ENCODE peak calls at places on chromosomes 11 and 22, in nine cellular contexts. A is retinal pigment epithelial cell, U is neural crest cell, I is cardiac fibroblast, Q is Calu3, T is fibroblast of lung, G is HL-60, H is coronary artery, C is thyroid gland. R is an unnamed sample.

GRCh38 chr11:86497310-86497709 is 122.6 kb downstream of the CCDC81 start:
- DNase-seq in A (peak; percentile 57), U (no peak), I (peak; percentile 46), Q (no peak), T (no peak), G (no peak), H (no peak), C (no peak), R (no peak)

GRCh38 chr22:17597217-17597616 is 31.3 kb downstream of the ATP6V1E1 start:
- DNase-seq in A (no peak), U (no peak), I (no peak), Q (no peak), T (no peak), G (no peak), H (no peak), C (no peak), R (no peak)

GRCh38 chr11:70435765-70436500 is 37.6 kb downstream of the CTTN start:
- DNase-seq in A (no peak), U (no peak), I (no peak), Q (no peak), T (no peak), G (no peak), H (no peak), C (no peak), R (no peak)

GRCh38 chr22:32312748-32313147 is 44.9 kb upstream of the RFPL3 start:
- DNase-seq in A (no peak), U (no peak), I (no peak), Q (no peak), T (no peak), G (no peak), H (no peak), C (no peak), R (no peak)

GRCh38 chr11:64340671-64341335 is 799 bp downstream of the CCDC88B start:
- DNase-seq in A (no peak), U (peak; percentile 62), I (no peak), Q (no peak), T (no peak), G (peak; percentile 94), H (peak; percentile 71), C (no peak), R (no peak)

GRCh38 chr11:109547356-109548027 is 125.5 kb downstream of the C11orf87 start:
- DNase-seq in A (peak; percentile 58), U (no peak), I (peak; percentile 73), Q (no peak), T (peak; percentile 63), G (no peak), H (no peak), C (no peak), R (no peak)

GRCh38 chr11:7490054-7490453 is 4.7 kb downstream of the OLFML1 start:
- DNase-seq in A (no peak), U (no peak), I (peak; percentile 57), Q (no peak), T (peak; percentile 76), G (no peak), H (no peak), C (no peak), R (no peak)

GRCh38 chr11:14764899-14765527 is 121.4 kb downstream of the PDE3B start:
- DNase-seq in A (peak; percentile 73), U (no peak), I (peak; percentile 77), Q (no peak), T (peak; percentile 28), G (no peak), H (no peak), C (no peak), R (no peak)

DNA sequence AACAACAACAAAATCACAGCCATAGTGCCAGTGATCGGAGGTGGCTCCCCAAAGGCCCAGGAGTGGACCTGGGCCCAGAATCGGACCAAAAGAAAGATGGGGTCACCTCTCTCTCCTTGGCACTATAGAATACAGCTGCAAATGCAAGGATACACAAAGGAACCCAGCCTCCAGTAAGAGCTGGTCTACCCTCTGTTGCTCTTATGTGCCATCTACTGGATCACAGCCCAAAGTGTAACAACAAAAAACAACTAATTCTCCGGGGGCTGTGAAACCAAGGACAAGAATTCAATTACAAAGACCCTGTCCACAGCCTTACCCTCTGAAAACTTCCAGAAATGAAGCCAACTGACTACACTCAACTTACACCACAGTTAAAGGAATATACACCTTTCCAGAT is 21.6 kb downstream of the OR8G5 start:
- DNase-seq in A (no peak), U (no peak), I (no peak), Q (no peak), T (no peak), G (no peak), H (no peak), C (no peak), R (no peak)
- TF ChIP-seq CTCF in A (peak; percentile 45), U (no peak), I (peak; percentile 7), Q (no peak), T (no peak), G (peak; percentile 8), H (no peak), C (no peak), R (no peak)

GRCh38 chr11:118340437-118340836 is 2.1 kb downstream of the CD3D start:
- DNase-seq in A (no peak), U (no peak), I (no peak), Q (no peak), T (no peak), G (no peak), H (no peak), C (no peak), R (no peak)

GRCh38 chr11:118339281-118340045 is 3.0 kb downstream of the CD3D start:
- DNase-seq in A (no peak), U (no peak), I (no peak), Q (no peak), T (no peak), G (no peak), H (no peak), C (no peak), R (no peak)

GRCh38 chr11:118341749-118342489 is 586 bp downstream of the CD3D start:
- DNase-seq in A (no peak), U (no peak), I (no peak), Q (no peak), T (no peak), G (no peak), H (no peak), C (no peak), R (no peak)

GRCh38 chr11:118334746-118335145 is 7.8 kb downstream of the CD3D start:
- DNase-seq in A (no peak), U (no peak), I (no peak), Q (no peak), T (no peak), G (no peak), H (no peak), C (no peak), R (no peak)

DNA sequence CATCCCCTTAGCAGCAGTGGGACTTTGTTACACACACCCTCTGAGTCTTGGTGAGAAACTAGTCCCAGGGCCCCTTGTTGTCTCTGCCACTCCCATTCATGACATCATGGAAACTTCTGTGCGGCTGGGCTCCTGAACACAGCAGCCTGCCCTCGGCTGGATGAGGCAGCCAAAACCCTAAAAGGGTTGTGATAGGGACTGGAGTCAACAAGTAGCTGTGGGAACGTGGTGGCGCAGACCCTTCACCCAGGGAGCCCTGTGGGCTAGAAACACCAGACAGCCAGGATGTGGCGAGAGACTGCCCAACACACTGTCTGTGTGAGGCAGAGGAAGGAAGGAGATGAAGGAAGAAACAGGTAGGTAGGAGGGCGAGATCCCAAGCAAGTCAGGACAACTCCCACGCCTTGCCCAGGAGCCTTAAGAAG is 3.9 kb downstream of the CD3D start:
- DNase-seq in A (no peak), U (no peak), I (peak; percentile 7), Q (no peak), T (no peak), G (peak; percentile 23), H (no peak), C (peak; percentile 18), R (no peak)
- TF ChIP-seq CTCF in A (no peak), U (no peak), I (no peak), Q (no peak), T (no peak), G (no peak), H (no peak), C (no peak), R (no peak)

DNA sequence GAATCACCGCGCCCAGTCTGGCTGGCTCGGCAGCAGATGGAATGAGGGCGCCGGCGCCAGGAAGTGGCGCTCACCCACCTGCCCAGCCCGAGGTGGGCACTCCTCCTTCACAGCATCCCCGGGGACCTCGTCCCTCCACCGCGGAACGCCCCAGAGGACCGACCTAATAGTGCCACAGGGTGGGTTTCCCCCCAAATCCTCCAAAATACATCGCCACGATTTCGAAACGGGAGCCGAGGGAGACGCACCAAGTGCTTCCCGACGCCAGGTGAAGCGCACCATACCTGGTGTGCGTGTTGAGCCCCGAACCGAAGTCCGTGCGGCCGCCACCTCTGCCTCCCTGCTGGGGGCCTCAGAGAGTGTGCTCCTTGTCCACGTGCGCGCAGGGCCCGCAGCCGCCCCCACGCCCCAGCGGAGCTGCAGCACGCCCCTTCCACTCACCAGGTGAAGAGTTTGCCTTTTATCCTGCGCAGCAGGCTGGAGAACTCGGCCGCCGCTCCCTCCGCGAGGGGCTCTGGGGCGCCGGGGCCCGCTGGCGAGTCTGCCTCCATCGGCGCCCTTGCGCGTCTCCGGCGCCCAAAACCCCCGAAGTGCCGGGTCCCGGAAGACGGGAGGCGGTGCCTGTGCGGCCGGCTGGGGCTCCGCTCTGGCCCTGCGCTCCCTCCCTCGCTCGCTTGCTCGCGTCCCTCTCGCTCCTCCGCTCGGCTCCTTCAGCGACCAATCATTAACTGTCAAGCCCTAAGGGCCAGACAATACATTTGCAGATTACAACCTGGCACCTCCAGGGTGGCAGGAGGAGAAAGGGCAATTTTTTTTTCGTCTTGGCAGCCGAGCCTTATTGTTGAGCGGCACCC is at the start of gene SLC35F2:
- DNase-seq in A (no peak), U (peak; percentile 50), I (peak; percentile 55), Q (peak; percentile 76), T (peak; percentile 42), G (no peak), H (no peak), C (peak; percentile 75), R (peak; percentile 49)
- TF ChIP-seq CTCF in A (no peak), U (no peak), I (no peak), Q (no peak), T (no peak), G (no peak), H (no peak), C (no peak), R (no peak)

GRCh38 chr11:9758676-9759518 is 95.0 kb downstream of the SWAP70 start:
- DNase-seq in A (no peak), U (peak; percentile 57), I (peak; percentile 87), Q (peak; percentile 63), T (peak; percentile 78), G (peak; percentile 41), H (no peak), C (peak; percentile 76), R (peak; percentile 58)

GRCh38 chr11:9759519-9760179 is 95.8 kb downstream of the SWAP70 start:
- DNase-seq in A (peak; percentile 96), U (no peak), I (peak; percentile 96), Q (peak; percentile 90), T (peak; percentile 99), G (peak; percentile 87), H (peak; percentile 94), C (peak; percentile 52), R (peak; percentile 100)

GRCh38 chr11:9756878-9757277 is 93.0 kb downstream of the SWAP70 start:
- DNase-seq in A (no peak), U (no peak), I (no peak), Q (no peak), T (no peak), G (no peak), H (no peak), C (no peak), R (no peak)

GRCh38 chr11:9756461-9756860 is 92.6 kb downstream of the SWAP70 start:
- DNase-seq in A (no peak), U (no peak), I (no peak), Q (no peak), T (no peak), G (no peak), H (no peak), C (peak; percentile 59), R (no peak)

DNA sequence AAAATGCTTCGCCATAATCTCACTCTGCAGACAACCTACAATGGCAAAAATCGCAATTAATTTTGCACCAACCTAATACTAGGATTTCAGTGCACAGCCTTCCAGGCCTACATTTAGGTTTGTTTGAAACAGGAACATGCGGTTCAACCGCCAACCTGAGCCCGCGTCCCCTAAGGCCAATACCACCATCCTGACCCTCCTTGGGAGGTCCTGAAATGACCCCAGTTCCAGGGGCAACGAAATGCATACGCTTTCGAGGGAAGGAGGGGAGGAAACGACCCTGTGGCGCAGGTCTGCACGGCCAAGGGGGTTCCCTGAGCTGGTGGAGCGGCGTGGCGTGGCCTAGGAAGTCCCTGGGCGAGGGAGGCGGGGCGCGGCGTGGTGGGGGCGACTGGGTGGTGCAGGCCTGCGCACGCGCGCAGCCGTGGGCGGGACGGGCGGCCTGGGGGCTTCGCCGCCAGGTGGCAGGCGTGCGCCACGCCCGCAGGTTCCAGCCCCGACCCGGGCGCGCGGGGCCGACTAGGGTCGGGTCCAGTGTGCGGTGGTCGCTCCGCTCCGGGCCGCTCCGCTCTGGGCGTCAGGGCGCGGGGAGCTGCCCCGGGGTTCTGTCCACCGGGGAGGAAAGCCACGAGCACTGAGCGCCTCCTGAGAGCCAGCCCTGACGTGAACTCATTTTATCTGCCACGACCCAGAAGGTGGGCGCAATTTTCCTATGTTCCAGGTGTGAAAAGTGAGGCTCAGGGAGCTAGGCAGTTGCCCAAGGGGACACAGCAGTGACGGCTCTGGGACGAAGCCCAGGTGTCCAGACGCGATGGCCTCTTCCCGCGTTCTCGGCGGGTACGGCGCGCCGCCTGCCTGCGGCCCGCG is 94.2 kb downstream of the SWAP70 start:
- DNase-seq in A (no peak), U (peak; percentile 85), I (peak; percentile 79), Q (peak; percentile 87), T (peak; percentile 73), G (peak; percentile 76), H (peak; percentile 89), C (peak; percentile 91), R (peak; percentile 90)
- TF ChIP-seq CTCF in A (peak; percentile 45), U (peak; percentile 86), I (peak; percentile 12), Q (peak; percentile 88), T (no peak), G (peak; percentile 36), H (peak; percentile 93), C (peak; percentile 57), R (peak; percentile 92)